ENCODE peak calls at places on chromosomes 2 and 18, in four cellular contexts. C, R, O and G are unnamed samples.

GRCh38 chr2:203741566-203741965 is 35.1 kb downstream of the CD28 start:
- DNase-seq in C (no peak), R (no peak), O (no peak), G (no peak)

GRCh38 chr2:100819365-100820345 is at the start of gene NPAS2:
- DNase-seq in O (peak; percentile 69), R (peak; percentile 75), C (peak; percentile 19), G (no peak)

GRCh38 chr2:126378176-126378575 is 277.8 kb upstream of the GYPC start:
- DNase-seq in O (no peak), C (no peak), R (no peak), G (no peak)

GRCh38 chr2:69384618-69385081 is 2.4 kb downstream of the GFPT1 start:
- DNase-seq in O (no peak), C (no peak), R (no peak), G (no peak)

GRCh38 chr2:134407154-134407890 is 153.4 kb downstream of the MGAT5 start:
- DNase-seq in R (no peak), O (no peak), C (no peak), G (no peak)

GRCh38 chr2:217941886-217942728 is 60.7 kb downstream of the TNS1 start:
- DNase-seq in O (no peak), R (no peak), C (no peak), G (no peak)

GRCh38 chr2:19542796-19543195 is 184.4 kb upstream of the OSR1 start:
- DNase-seq in R (no peak), O (no peak), C (no peak), G (no peak)

GRCh38 chr2:20509766-20510490 is 63.1 kb downstream of the RHOB start:
- DNase-seq in O (peak; percentile 45), R (peak; percentile 93), C (no peak), G (no peak)

GRCh38 chr2:71385008-71385407 is 53.4 kb downstream of the ZNF638 start:
- DNase-seq in C (no peak), R (no peak), O (peak; percentile 18), G (no peak)

GRCh38 chr2:173264603-173265366 is 89.9 kb upstream of the CDCA7 start:
- DNase-seq in O (peak; percentile 15), C (no peak), R (peak; percentile 51), G (no peak)

GRCh38 chr2:16217271-16217670 is 276.9 kb downstream of the MYCN start:
- DNase-seq in C (no peak), R (no peak), O (no peak), G (no peak)

GRCh38 chr2:223949241-223949640 is 4.1 kb upstream of the WDFY1 start:
- DNase-seq in R (no peak), O (no peak), C (no peak), G (no peak)

DNA sequence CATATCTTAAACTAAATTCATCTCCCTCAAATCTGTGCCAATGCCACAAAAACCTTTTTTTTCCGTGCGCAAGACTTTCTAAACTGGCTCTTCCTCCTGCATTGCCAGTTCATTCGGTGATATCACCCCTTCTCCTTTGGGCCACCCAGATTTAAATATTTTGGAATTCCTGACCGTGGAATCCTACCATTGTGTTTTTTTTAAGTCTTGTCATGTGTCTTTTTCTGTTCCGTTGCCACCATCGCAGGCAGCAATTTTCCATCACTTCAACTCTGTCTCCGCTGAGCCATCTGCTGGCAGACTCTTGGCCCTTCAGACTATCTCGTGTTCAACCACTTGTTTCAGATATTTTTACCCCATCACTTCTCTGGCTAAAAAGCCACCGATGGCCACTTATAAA is 76.9 kb upstream of the ZNF532 start:
- DNase-seq in O (no peak), C (no peak), R (no peak), G (peak; percentile 15)
- H3K27ac ChIP-seq in O (no peak overlapping the region), C (no peak overlapping the region), R (no peak overlapping the region), G (peak overlapping the region; percentile 66)

GRCh38 chr18:45322343-45322742 is 292.9 kb upstream of the SLC14A2 start:
- DNase-seq in C (no peak), O (no peak), R (no peak), G (no peak)

GRCh38 chr18:45326505-45326904 is 288.8 kb upstream of the SLC14A2 start:
- DNase-seq in O (no peak), R (no peak), C (no peak), G (no peak)

GRCh38 chr18:45324489-45325111 is 290.7 kb upstream of the SLC14A2 start:
- DNase-seq in C (no peak), O (peak; percentile 4), R (peak; percentile 74), G (no peak)

GRCh38 chr18:45325791-45326190 is 289.5 kb upstream of the SLC14A2 start:
- DNase-seq in C (no peak), R (no peak), O (no peak), G (no peak)

GRCh38 chr18:45324081-45324480 is 291.2 kb upstream of the SLC14A2 start:
- DNase-seq in C (no peak), R (no peak), O (no peak), G (no peak)
- H3K27ac ChIP-seq in C (no peak overlapping the region), R (no peak overlapping the region), O (no peak overlapping the region), G (no peak overlapping the region)

DNA sequence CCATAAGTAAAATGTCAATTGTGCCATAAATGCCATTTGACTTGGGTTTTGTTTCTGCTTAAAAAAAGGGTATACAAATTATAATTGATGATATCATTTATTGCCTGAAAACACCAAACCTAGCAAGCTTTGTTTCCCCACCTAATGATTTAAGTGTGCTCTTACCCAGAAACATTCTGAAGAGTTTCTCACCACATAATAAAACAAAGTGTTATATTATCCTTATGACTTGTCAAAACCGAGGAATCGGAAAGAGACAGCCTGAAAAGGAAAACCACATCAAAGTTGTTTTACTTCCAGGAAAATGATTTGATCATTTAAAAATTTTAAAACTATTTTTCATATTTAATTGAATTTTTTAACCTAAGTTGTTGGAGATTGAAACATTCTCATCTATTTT is 170.5 kb upstream of the SLC39A10 start:
- DNase-seq in O (no peak), R (no peak), C (no peak), G (no peak)
- H3K27ac ChIP-seq in O (no peak overlapping the region), R (no peak overlapping the region), C (no peak overlapping the region), G (no peak overlapping the region)

GRCh38 chr2:190948671-190949070 is 65.3 kb downstream of the STAT1 start:
- DNase-seq in R (no peak), C (no peak), O (no peak), G (no peak)

GRCh38 chr2:190950566-190950991 is 63.4 kb downstream of the STAT1 start:
- DNase-seq in O (no peak), R (no peak), C (no peak), G (no peak)

GRCh38 chr2:190943706-190944105 is 63.1 kb downstream of the GLS start:
- DNase-seq in R (no peak), C (no peak), O (no peak), G (no peak)

GRCh38 chr2:190947139-190947538 is 66.5 kb downstream of the GLS start:
- DNase-seq in C (no peak), R (no peak), O (no peak), G (no peak)

GRCh38 chr2:190947711-190948251 is 66.2 kb downstream of the STAT1 start:
- DNase-seq in R (no peak), O (peak; percentile 35), C (no peak), G (no peak)
- H3K27ac ChIP-seq in R (no peak overlapping the region), O (no peak overlapping the region), C (peak overlapping the region; percentile 66), G (no peak overlapping the region)

DNA sequence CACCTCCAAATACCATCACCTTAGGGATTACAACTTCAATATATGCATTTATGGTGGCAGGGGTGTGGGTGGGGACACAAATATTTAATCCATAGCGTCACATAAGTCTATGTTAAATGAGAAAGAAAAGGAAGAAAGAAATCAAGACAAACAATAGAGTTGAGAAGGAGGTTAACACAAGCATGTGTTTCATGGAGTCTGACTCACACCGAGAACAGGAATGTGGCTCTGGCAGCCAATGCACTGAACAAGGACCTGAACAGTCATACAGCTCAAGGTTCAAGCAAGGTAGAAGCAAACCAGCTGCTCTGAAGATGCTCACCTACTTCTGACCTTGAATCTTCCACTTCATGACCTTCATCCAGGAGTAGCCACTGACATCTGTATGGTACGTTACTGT is 36.2 kb upstream of the LPIN1 start:
- DNase-seq in O (no peak), C (no peak), R (no peak), G (no peak)
- H3K27ac ChIP-seq in O (no peak overlapping the region), C (no peak overlapping the region), R (no peak overlapping the region), G (peak overlapping the region; percentile 9)

GRCh38 chr2:110978148-110978547 is 142.6 kb upstream of the BCL2L11 start:
- DNase-seq in O (no peak), C (no peak), R (no peak), G (no peak)

GRCh38 chr2:110978871-110979833 is 141.6 kb upstream of the BCL2L11 start:
- DNase-seq in C (no peak), R (no peak), O (no peak), G (no peak)

GRCh38 chr2:110983130-110983529 is 137.6 kb upstream of the BCL2L11 start:
- DNase-seq in R (no peak), O (no peak), C (no peak), G (no peak)

GRCh38 chr2:110979834-110980612 is 140.7 kb upstream of the BCL2L11 start:
- DNase-seq in O (no peak), R (peak; percentile 76), C (no peak), G (no peak)

GRCh38 chr2:110980613-110981062 is 140.1 kb upstream of the BCL2L11 start:
- DNase-seq in C (no peak), O (no peak), R (peak; percentile 62), G (no peak)
- H3K27ac ChIP-seq in C (no peak overlapping the region), O (no peak overlapping the region), R (no peak overlapping the region), G (no peak overlapping the region)

DNA sequence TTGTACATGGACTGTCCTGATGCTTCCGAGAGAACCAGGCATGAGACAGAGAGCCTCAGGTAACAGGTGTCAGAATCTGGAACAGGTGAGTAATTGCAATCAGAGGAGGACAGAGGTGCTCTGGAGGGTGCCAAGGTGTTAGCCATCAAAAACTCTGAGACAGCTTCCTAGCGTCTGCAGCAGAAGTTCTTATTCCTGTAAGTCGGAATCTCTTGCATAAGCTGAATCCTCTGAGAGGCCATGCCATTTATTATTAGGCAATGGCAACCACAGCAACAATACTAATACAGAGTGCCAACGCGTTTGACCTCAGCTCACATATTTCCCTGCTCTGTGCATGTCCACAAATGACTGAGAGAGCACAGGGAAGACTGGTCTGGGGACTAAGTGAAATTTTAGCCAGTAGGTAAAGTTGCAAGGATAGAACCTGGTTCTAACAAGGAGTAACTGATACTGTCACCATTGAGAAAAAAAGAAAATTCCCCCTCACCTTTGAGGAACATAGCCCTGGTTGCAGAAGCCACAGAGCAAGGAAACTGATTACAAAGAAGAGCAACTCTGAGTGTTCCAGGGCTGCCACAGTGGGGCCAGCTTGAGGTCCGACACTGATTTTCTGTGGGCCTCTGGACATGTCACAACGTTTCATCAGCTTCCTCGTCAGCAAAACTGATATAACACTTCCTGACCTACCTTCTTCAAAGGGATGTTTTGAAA is 55.1 kb upstream of the ACSL3 start:
- DNase-seq in O (no peak), R (no peak), C (no peak), G (no peak)
- H3K27ac ChIP-seq in O (no peak overlapping the region), R (no peak overlapping the region), C (no peak overlapping the region), G (no peak overlapping the region)

GRCh38 chr2:238183846-238184245 is 19.6 kb downstream of the ILKAP start:
- DNase-seq in O (no peak), C (no peak), R (no peak), G (no peak)
- H3K27ac ChIP-seq in O (no peak overlapping the region), C (no peak overlapping the region), R (no peak overlapping the region), G (no peak overlapping the region)